ENCODE peak calls at places on chromosome X, in nine cellular contexts. V is spleen, L is transverse colon, Z is upper lobe of left lung, N is SK-N-MC, O is SK-N-SH, C is GM12891, R is GM23338, S is GM12892. X is an unnamed sample.

GRCh38 chrX:139828037-139828436 is 104.8 kb downstream of the ATP11C start:
- DNase-seq in C (no peak), V (no peak), O (no peak), Z (no peak), N (no peak), L (no peak), S (no peak), R (no peak), X (no peak)

GRCh38 chrX:72381439-72382198 is 75.9 kb upstream of the CITED1 start:
- DNase-seq in R (no peak), O (no peak), N (no peak), V (no peak), Z (peak; percentile 39), S (no peak), C (no peak), L (no peak), X (no peak)

GRCh38 chrX:119181491-119181890 is 53.9 kb upstream of the KIAA1210 start:
- DNase-seq in Z (no peak), L (peak; percentile 32), O (no peak), R (peak; percentile 66), C (no peak), S (no peak), N (no peak), V (no peak), X (no peak)

GRCh38 chrX:107324493-107325310 is 118.3 kb downstream of the DNAAF6 start:
- DNase-seq in O (peak; percentile 74), S (no peak), N (no peak), V (peak; percentile 78), C (peak; percentile 11), R (peak; percentile 82), Z (peak; percentile 21), L (no peak), X (no peak)

GRCh38 chrX:51420610-51421009 is 75.8 kb downstream of the NUDT11 start:
- DNase-seq in S (no peak), R (peak; percentile 72), O (peak; percentile 40), V (no peak), C (no peak), Z (no peak), L (no peak), N (no peak), X (no peak)

GRCh38 chrX:155645180-155645579 is 32.4 kb upstream of the TMLHE start:
- DNase-seq in Z (no peak), V (no peak), R (peak; percentile 11), N (no peak), L (no peak), C (no peak), S (no peak), O (no peak), X (no peak)

GRCh38 chrX:134026732-134027311 is 41.4 kb upstream of the GPC3 start:
- DNase-seq in Z (peak; percentile 28), N (no peak), C (no peak), V (no peak), L (peak; percentile 34), S (no peak), R (peak; percentile 87), O (peak; percentile 31), X (no peak)

GRCh38 chrX:145735036-145735435 is 82.6 kb upstream of the SLITRK2 start:
- DNase-seq in L (no peak), C (no peak), N (no peak), V (no peak), R (no peak), O (no peak), S (no peak), Z (no peak), X (no peak)

GRCh38 chrX:103584606-103585005 is 709 bp upstream of the TCEAL4 start:
- DNase-seq in L (no peak), N (no peak), S (no peak), R (peak; percentile 23), Z (no peak), V (no peak), O (peak; percentile 19), C (no peak), X (no peak)

GRCh38 chrX:47351706-47352105 is 18.7 kb upstream of the ZNF157 start:
- DNase-seq in L (no peak), S (no peak), V (no peak), Z (no peak), N (no peak), C (no peak), R (no peak), O (no peak), X (no peak)

GRCh38 chrX:135393046-135393445 is 28.7 kb upstream of the SMIM10L2A start:
- DNase-seq in L (no peak), V (no peak), O (no peak), Z (no peak), R (no peak), C (no peak), S (no peak), N (no peak), X (no peak)

GRCh38 chrX:118730500-118731247 is 3.3 kb downstream of the IL13RA1 start:
- DNase-seq in O (no peak), N (no peak), Z (no peak), C (no peak), S (no peak), L (no peak), V (no peak), R (no peak), X (no peak)

GRCh38 chrX:102155806-102156179 is at the start of gene BEX5:
- DNase-seq in S (no peak), C (no peak), L (peak; percentile 68), R (peak; percentile 84), N (no peak), Z (peak; percentile 77), V (peak; percentile 83), O (peak; percentile 53), X (no peak)

GRCh38 chrX:49120104-49120503 is 3.4 kb downstream of the GPKOW start:
- DNase-seq in O (no peak), L (no peak), C (no peak), V (no peak), R (no peak), Z (no peak), S (no peak), N (no peak), X (no peak)

GRCh38 chrX:72621163-72621562 is 48.5 kb upstream of the HDAC8 start:
- DNase-seq in R (no peak), V (no peak), C (no peak), S (no peak), L (no peak), O (no peak), N (no peak), Z (no peak), X (no peak)

GRCh38 chrX:76439188-76439587 is 11.7 kb downstream of the MAGEE1 start:
- DNase-seq in N (no peak), R (no peak), C (no peak), S (no peak), V (no peak), Z (no peak), L (no peak), O (no peak), X (no peak)

GRCh38 chrX:331772-332495 is 13.3 kb upstream of the GTPBP6 start:
- DNase-seq in R (no peak), O (no peak), Z (no peak), N (no peak), L (no peak), C (no peak), S (no peak), V (peak; percentile 76), X (no peak)

DNA sequence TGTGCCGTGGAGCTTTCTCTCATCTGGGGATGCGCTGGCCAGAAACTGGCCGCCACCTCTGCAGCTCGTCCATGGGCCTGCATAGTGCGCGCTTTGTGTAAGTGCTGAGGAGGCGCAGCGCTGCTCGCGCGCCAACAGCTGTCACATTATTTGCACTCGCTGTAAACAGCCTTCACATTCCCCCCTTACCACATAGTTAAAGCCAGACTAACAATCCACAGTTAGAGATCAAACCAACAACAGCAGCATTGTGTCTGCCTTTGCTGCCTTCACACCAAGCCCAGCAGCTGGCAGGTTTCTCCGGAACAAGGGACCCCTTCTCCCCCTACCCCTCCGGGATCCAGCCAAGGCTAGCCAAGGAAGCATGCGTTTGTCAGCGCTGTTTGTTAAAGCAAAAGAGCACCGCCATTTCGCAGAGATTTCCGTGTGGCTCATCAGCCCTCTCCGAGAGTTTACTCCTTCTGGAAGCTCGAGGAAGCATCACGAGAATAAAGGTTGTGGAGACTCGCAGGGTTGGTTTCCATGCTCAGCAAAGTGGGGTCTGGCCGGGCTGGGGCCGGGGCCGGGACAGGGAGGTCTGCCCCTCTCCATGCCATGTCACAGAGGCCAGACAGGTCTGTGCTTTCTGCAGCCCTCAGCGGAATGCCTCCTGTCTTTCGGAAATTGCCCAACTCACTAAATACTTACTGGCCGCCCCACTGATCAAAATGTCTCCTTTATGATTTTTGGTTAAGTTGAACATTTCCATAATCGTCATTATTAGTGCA is 11.0 kb downstream of the BCOR start:
- DNase-seq in C (no peak), R (no peak), V (no peak), O (no peak), Z (no peak), L (no peak), N (no peak), S (no peak), X (no peak)
- TF ChIP-seq POLR2AphosphoS5 in C (no peak), R (no peak), V (no peak), O (no peak), Z (no peak), L (peak; percentile 35), N (no peak), S (no peak), X (no peak)

GRCh38 chrX:41561045-41561444 is 113.9 kb downstream of the NYX start:
- DNase-seq in Z (peak; percentile 28), S (peak; percentile 5), R (no peak), C (peak; percentile 4), V (no peak), L (no peak), O (no peak), N (no peak), X (no peak)
- TF ChIP-seq POLR2AphosphoS5 in Z (no peak), S (no peak), R (no peak), C (no peak), V (no peak), L (peak; percentile 17), O (no peak), N (no peak), X (no peak)

GRCh38 chrX:121433289-121433688 is 385.9 kb downstream of the GLUD2 start:
- DNase-seq in V (no peak), C (no peak), R (no peak), L (no peak), N (no peak), O (no peak), S (no peak), Z (no peak), X (no peak)
- TF ChIP-seq POLR2AphosphoS5 in V (no peak), C (no peak), R (no peak), L (no peak), N (no peak), O (no peak), S (no peak), Z (no peak), X (no peak)

DNA sequence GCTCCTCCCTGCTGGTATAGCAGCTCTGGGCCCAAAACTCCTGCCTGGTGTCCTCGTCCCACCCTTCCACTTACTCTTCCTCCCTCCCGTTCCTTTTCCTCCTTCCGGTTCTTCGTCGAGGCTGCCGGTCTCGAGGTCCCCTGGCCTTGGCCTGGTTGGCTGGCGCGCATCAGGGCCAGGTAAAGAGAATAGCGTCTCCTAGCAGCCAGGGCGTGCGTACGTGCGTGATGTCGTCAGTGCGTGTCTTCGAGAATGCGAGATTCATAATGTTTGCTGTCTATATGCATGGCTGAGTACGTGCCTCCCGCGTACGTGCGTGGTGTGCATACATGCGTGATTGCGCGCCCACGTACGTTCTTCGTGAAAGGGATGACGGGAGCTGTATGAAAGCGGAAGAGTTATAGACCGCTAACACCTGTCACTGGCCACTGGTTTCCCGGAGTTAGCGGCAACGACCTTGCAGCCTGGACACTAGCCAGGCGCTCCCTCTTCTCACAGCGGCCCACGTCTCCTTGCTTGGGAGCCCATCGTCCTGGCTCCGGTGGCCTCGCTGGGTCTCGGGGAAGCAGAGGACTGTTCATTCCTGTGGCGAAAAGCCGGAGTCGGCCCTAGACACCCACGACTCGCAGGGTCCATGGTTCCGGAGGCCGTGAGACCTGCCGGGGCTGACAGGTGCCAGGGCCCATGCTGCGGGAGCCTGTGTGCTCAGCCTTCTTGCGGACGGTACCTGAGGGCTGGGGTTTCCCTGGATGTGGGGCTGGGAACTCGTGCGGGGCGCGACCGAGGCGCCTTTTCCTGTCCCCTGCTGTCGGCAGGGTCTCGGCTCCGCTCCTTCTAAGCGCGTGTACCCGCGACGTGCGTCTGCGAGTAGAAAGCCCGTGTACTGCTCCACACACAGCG is at the start of gene EOLA1:
- DNase-seq in C (peak; percentile 46), V (peak; percentile 97), N (peak; percentile 86), O (peak; percentile 22), L (peak; percentile 91), Z (peak; percentile 93), S (peak; percentile 50), R (no peak), X (peak; percentile 93)
- TF ChIP-seq POLR2AphosphoS5 in C (peak; percentile 87), V (peak; percentile 90), N (peak; percentile 31), O (peak; percentile 17), L (peak; percentile 87), Z (peak; percentile 79), S (peak; percentile 85), R (no peak), X (peak; percentile 45)